ENCODE peak calls at places on chromosomes 1 and 21, in seven cellular contexts. K is cardiac fibroblast, G is nephron progenitor cell, Q is AG04450, W is tibial nerve, T is upper lobe of right lung, B is left lung. L is an unnamed sample.

GRCh38 chr1:8516793-8517556 is 199.1 kb downstream of the SLC45A1 start:
- DNase-seq in K (peak; percentile 46), G (no peak), Q (no peak), W (no peak), T (no peak), B (no peak), L (no peak)

GRCh38 chr1:202210370-202210769 is 16.8 kb downstream of the LGR6 start:
- DNase-seq in K (no peak), G (no peak), Q (no peak), W (no peak), T (no peak), B (no peak), L (peak; percentile 77)

GRCh38 chr1:109050228-109050995 is 8.5 kb upstream of the WDR47 start:
- DNase-seq in K (no peak), G (no peak), Q (no peak), W (no peak), T (no peak), B (no peak), L (no peak)

GRCh38 chr1:108896160-108897150 is 19.7 kb downstream of the GPSM2 start:
- DNase-seq in K (no peak), G (no peak), Q (peak; percentile 13), W (no peak), T (no peak), B (no peak), L (no peak)

GRCh38 chr1:98781906-98782305 is 120.4 kb downstream of the SNX7 start:
- DNase-seq in K (no peak), G (no peak), Q (no peak), W (no peak), T (no peak), B (no peak), L (no peak)

GRCh38 chr1:42240964-42241755 is 76.6 kb upstream of the GUCA2A start:
- DNase-seq in K (peak; percentile 52), G (no peak), Q (no peak), W (no peak), T (no peak), B (no peak), L (no peak)

GRCh38 chr1:214296860-214297699 is 16.1 kb downstream of the SMYD2 start:
- DNase-seq in K (peak; percentile 90), G (no peak), Q (peak; percentile 67), W (no peak), T (no peak), B (no peak), L (no peak)

GRCh38 chr1:52122424-52122823 is 19.5 kb upstream of the ZFYVE9 start:
- DNase-seq in K (no peak), G (no peak), Q (no peak), W (no peak), T (no peak), B (no peak), L (no peak)

GRCh38 chr21:8990326-8991087 is 1530.9 kb upstream of the TPTE start:
- DNase-seq in K (no peak), G (no peak), Q (no peak), W (no peak), T (no peak), B (no peak), L (no peak)

GRCh38 chr1:52904590-52905375 is 16.8 kb downstream of the ECHDC2 start:
- DNase-seq in K (peak; percentile 11), G (peak; percentile 29), Q (no peak), W (no peak), T (no peak), B (no peak), L (peak; percentile 61)

GRCh38 chr1:225454733-225455132 is 26.9 kb upstream of the LBR start:
- DNase-seq in K (peak; percentile 81), G (no peak), Q (no peak), W (no peak), T (no peak), B (peak; percentile 78), L (no peak)

GRCh38 chr1:12618661-12619395 is 818 bp upstream of the DHRS3 start:
- DNase-seq in K (peak; percentile 87), G (peak; percentile 57), Q (no peak), W (peak; percentile 66), T (peak; percentile 85), B (peak; percentile 78), L (no peak)

GRCh38 chr21:27526451-27526850 is 559.6 kb upstream of the ADAMTS5 start:
- DNase-seq in K (peak; percentile 25), G (no peak), Q (no peak), W (no peak), T (no peak), B (no peak), L (no peak)

GRCh38 chr1:200979574-200980451 is 43.7 kb downstream of the KIF21B start:
- DNase-seq in K (peak; percentile 24), G (peak; percentile 45), Q (no peak), W (no peak), T (no peak), B (peak; percentile 51), L (peak; percentile 99)
- TF ChIP-seq CTCF in K (peak; percentile 67), G (peak; percentile 35), Q (peak; percentile 46), W (peak; percentile 16), T (peak; percentile 56), B (no peak), L (peak; percentile 98)

DNA sequence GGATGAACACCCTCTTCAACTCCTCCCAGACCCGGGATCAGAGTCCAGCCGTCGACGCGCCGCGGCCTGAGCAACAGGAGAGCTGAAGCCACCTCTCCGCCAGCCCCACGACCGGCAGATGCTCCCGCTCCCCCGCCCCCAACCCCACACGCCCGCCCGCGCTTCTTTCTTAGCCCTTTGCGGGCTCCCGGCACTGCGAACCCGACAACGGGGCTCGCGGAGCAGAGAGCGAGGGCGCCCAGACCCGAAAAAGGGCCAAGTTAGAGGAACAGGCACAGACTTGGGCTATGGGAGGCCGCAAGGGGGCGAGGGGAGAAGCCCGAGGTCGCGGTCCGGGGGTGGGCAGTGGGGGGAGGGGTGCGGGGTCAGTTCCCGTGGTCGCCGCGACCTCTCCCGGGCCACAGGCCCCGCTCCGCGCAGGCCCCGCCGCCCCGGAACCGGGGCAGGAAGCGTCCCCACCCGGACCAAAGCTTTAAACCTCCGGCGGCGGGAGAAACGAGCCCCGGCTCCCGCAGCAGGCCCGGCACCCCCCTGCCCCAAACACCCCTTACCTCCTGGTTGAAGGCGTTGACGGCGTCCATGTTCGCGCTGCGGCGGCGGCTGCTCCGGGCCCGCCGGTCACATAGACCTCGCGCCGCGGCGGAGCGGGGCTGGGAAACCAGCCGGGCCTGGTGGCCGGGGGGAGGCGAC is 661 bp downstream of the SCAF4 start:
- DNase-seq in K (no peak), G (peak; percentile 64), Q (no peak), W (no peak), T (peak; percentile 79), B (peak; percentile 58), L (no peak)
- TF ChIP-seq CTCF in K (no peak), G (peak; percentile 8), Q (no peak), W (no peak), T (peak; percentile 12), B (no peak), L (no peak)

GRCh38 chr21:38123626-38124025 is 133.2 kb upstream of the KCNJ15 start:
- DNase-seq in K (no peak), G (no peak), Q (no peak), W (no peak), T (no peak), B (no peak), L (no peak)

GRCh38 chr21:38129711-38130110 is 127.1 kb upstream of the KCNJ15 start:
- DNase-seq in K (no peak), G (no peak), Q (no peak), W (no peak), T (no peak), B (no peak), L (no peak)

GRCh38 chr21:38121888-38122705 is 134.7 kb upstream of the KCNJ15 start:
- DNase-seq in K (no peak), G (no peak), Q (no peak), W (no peak), T (no peak), B (no peak), L (no peak)

GRCh38 chr21:38120984-38121855 is 135.6 kb upstream of the KCNJ15 start:
- DNase-seq in K (no peak), G (no peak), Q (no peak), W (no peak), T (no peak), B (no peak), L (peak; percentile 25)

DNA sequence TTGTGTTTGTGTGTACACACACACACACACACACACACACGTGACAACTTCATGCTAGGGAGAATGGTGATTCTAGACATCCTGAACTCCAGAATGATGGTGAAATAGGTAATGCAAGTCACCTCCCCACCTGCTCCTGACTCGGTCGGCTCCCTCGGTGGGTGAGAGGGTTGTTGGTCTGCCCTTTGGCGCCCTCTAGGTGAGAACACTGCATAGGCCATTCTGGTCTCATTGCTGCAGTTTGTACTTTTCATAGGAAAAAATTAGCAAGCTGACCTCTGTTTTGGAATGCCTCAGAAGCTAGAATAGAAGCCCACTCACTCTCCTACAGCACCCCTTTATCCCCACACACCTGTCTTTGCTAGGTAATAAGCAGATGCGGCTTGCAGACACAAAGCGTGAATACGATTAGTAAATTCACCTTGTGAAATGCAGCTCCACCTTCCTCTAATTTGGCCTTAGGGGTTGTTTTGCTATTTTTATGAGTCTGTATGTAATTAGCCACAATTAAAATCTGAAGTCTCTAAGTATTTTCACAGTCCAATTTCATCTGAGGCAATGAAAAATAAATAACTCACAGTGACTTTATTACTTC is 130.0 kb upstream of the KCNJ15 start:
- DNase-seq in K (peak; percentile 58), G (peak; percentile 79), Q (no peak), W (peak; percentile 61), T (peak; percentile 76), B (peak; percentile 43), L (peak; percentile 24)
- TF ChIP-seq CTCF in K (peak; percentile 86), G (peak; percentile 79), Q (peak; percentile 85), W (peak; percentile 47), T (peak; percentile 69), B (peak; percentile 61), L (peak; percentile 50)

GRCh38 chr1:199550384-199551067 is 477.0 kb upstream of the NR5A2 start:
- DNase-seq in K (peak; percentile 17), G (no peak), Q (no peak), W (no peak), T (no peak), B (no peak), L (no peak)

GRCh38 chr1:199553104-199553503 is 474.4 kb upstream of the NR5A2 start:
- DNase-seq in K (no peak), G (no peak), Q (no peak), W (no peak), T (no peak), B (no peak), L (no peak)

GRCh38 chr1:199549424-199549823 is 478.1 kb upstream of the NR5A2 start:
- DNase-seq in K (no peak), G (no peak), Q (no peak), W (no peak), T (no peak), B (no peak), L (no peak)

GRCh38 chr1:199546323-199546722 is 481.2 kb upstream of the NR5A2 start:
- DNase-seq in K (peak; percentile 9), G (no peak), Q (no peak), W (no peak), T (no peak), B (no peak), L (no peak)

DNA sequence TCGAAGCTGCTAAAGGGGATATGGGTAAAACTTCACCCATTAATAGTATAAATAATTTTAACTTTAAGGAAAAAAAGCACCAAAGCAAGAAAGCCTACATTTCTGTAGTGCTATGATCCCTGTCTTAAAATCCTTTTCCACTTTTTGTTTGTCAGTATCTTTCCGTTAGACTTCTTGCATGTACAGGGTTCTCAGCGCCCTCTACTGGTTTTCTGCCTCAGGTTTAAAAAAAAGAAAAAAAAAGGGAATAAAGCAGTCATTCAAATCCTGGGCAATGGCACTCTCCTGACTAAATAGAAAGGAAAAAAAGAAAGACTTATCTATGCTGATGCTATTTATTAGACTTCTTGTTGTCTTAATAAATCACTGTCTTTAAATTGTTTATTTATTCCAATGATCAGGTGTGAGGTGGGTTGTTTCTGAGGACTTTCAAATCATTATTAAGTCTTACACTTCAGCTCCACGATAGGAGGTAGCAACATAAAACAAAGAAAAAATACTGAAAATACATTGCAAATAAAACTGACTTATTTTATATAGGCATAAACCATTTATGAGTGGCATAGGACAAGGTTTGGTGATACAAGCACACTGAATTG is 475.4 kb upstream of the NR5A2 start:
- DNase-seq in K (peak; percentile 75), G (peak; percentile 58), Q (peak; percentile 48), W (peak; percentile 66), T (no peak), B (no peak), L (peak; percentile 16)
- TF ChIP-seq CTCF in K (peak; percentile 73), G (peak; percentile 83), Q (peak; percentile 91), W (peak; percentile 48), T (peak; percentile 74), B (peak; percentile 79), L (peak; percentile 96)